ENCODE peak calls at places on chromosomes 3 and 15, in four cellular contexts. S is GM04503; K is CD4-positive, alpha-beta T cell; R is activated CD8-positive, alpha-beta memory T cell treated with anti-CD3 and anti-CD28 coated beads for 24 hours. D is an unnamed sample.

GRCh38 chr15:55827204-55827603 is 84.3 kb upstream of the PRTG start:
- DNase-seq in S (no peak), R (no peak), K (no peak), D (no peak)

GRCh38 chr15:31398677-31399260 is 72.1 kb downstream of the KLF13 start:
- DNase-seq in S (no peak), R (no peak), K (no peak), D (no peak)

GRCh38 chr3:29247088-29247745 is 33.7 kb upstream of the RBMS3 start:
- DNase-seq in K (no peak), R (no peak), S (no peak), D (no peak)

GRCh38 chr3:122858373-122858772 is 63.5 kb downstream of the SLC49A4 start:
- DNase-seq in K (no peak), S (peak; percentile 8), R (no peak), D (no peak)

GRCh38 chr3:29880809-29881208 is 599.9 kb downstream of the RBMS3 start:
- DNase-seq in S (no peak), R (no peak), K (no peak), D (no peak)

GRCh38 chr15:100714749-100715342 is 112.5 kb downstream of the ASB7 start:
- DNase-seq in K (no peak), S (no peak), R (peak; percentile 15), D (no peak)

GRCh38 chr3:79765854-79766253 is 1.9 kb downstream of the ROBO1 start:
- DNase-seq in K (no peak), S (no peak), R (no peak), D (no peak)

GRCh38 chr3:149090907-149091306 is 4.6 kb upstream of the HLTF start:
- DNase-seq in R (no peak), S (no peak), K (no peak), D (no peak)

GRCh38 chr15:100670505-100671021 is 68.2 kb downstream of the ASB7 start:
- DNase-seq in R (no peak), K (no peak), S (no peak), D (no peak)

GRCh38 chr3:30583973-30584372 is 22.4 kb upstream of the TGFBR2 start:
- DNase-seq in K (no peak), S (no peak), R (no peak), D (no peak)

GRCh38 chr3:72797773-72798543 is 50.3 kb downstream of the SHQ1 start:
- DNase-seq in R (no peak), K (no peak), S (no peak), D (no peak)

GRCh38 chr3:194637066-194637465 is 3.8 kb upstream of the TMEM44 start:
- DNase-seq in R (peak; percentile 49), S (no peak), K (no peak), D (no peak)

GRCh38 chr3:128786434-128787020 is 60.5 kb downstream of the RAB7A start:
- DNase-seq in S (peak; percentile 12), K (no peak), R (no peak), D (no peak)

GRCh38 chr3:58093573-58094195 is 85.5 kb downstream of the FLNB start:
- DNase-seq in R (no peak), K (no peak), S (no peak), D (no peak)

GRCh38 chr3:40631341-40631995 is 106.7 kb downstream of the ZNF621 start:
- DNase-seq in R (no peak), K (no peak), S (no peak), D (no peak)

GRCh38 chr3:176430244-176430893 is 766.9 kb downstream of the TBL1XR1 start:
- DNase-seq in S (peak; percentile 21), K (no peak), R (no peak), D (no peak)

GRCh38 chr3:32018723-32019564 is 37.4 kb downstream of the ZNF860 start:
- DNase-seq in S (peak; percentile 5), R (no peak), K (no peak), D (no peak)

GRCh38 chr3:46928297-46928696 is 48.2 kb downstream of the CCDC12 start:
- DNase-seq in R (no peak), K (no peak), S (no peak), D (no peak)